ENCODE peak calls at places on chromosomes 11 and 22, in five cellular contexts. I, K, U, A and M are unnamed samples.

GRCh38 chr11:62726156-62727006 is 876 bp downstream of the HNRNPUL2 start:
- DNase-seq in I (no peak), K (no peak), A (no peak), U (peak), M (no peak)

GRCh38 chr11:27660171-27660570 is 40.1 kb downstream of the BDNF start:
- DNase-seq in K (no peak), U (no peak), A (no peak), I (no peak), M (no peak)

GRCh38 chr11:128487978-128488377 is 99.4 kb downstream of the ETS1 start:
- DNase-seq in A (no peak), K (no peak), I (no peak), U (no peak), M (no peak)

GRCh38 chr11:96500440-96500839 is 110.6 kb downstream of the JRKL start:
- DNase-seq in K (no peak), U (no peak), I (no peak), A (no peak), M (no peak)

GRCh38 chr22:41347066-41347859 is 34.5 kb upstream of the TEF start:
- DNase-seq in K (no peak), I (no peak), U (no peak), A (no peak), M (no peak)

GRCh38 chr11:111941963-111942362 is 4.8 kb downstream of the DIXDC1 start:
- DNase-seq in I (no peak), U (no peak), K (no peak), A (no peak), M (no peak)

GRCh38 chr11:95293116-95293515 is 62.1 kb upstream of the SESN3 start:
- DNase-seq in A (no peak), U (no peak), K (no peak), I (no peak), M (no peak)

GRCh38 chr22:26599505-26599904 is 9.6 kb upstream of the TPST2 start:
- DNase-seq in A (no peak), K (no peak), I (no peak), U (no peak), M (no peak)

GRCh38 chr22:37109242-37109917 is at the start of gene TMPRSS6:
- DNase-seq in K (no peak), A (no peak), U (no peak), I (no peak), M (no peak)

GRCh38 chr22:35540600-35541253 is at the start of gene RASD2:
- DNase-seq in A (no peak), K (peak), U (peak), I (no peak), M (no peak)

GRCh38 chr11:27485930-27486773 is 13.6 kb upstream of the LGR4 start:
- DNase-seq in K (no peak), A (no peak), I (peak), U (peak), M (peak)

GRCh38 chr11:71204294-71204693 is 48.1 kb downstream of the SHANK2 start:
- DNase-seq in K (no peak), A (no peak), I (no peak), U (peak), M (no peak)

GRCh38 chr22:32806296-32806695 is 4.8 kb downstream of the TIMP3 start:
- DNase-seq in U (no peak), K (no peak), A (no peak), I (no peak), M (no peak)

GRCh38 chr11:11338304-11338703 is 14.7 kb downstream of the CSNK2A3 start:
- DNase-seq in K (no peak), U (no peak), A (no peak), I (no peak), M (no peak)

GRCh38 chr11:43923327-43924111 is 18.9 kb upstream of the C11orf96 start:
- DNase-seq in U (no peak), A (no peak), I (no peak), K (no peak), M (peak)

GRCh38 chr11:36300651-36301050 is 4.6 kb downstream of the PRR5L start:
- DNase-seq in I (no peak), K (no peak), A (no peak), U (no peak), M (no peak)

GRCh38 chr11:44443836-44444769 is 121.4 kb upstream of the CD82 start:
- DNase-seq in U (no peak), A (no peak), K (no peak), I (no peak), M (no peak)

GRCh38 chr11:5689551-5689983 is at the start of gene TRIM22:
- DNase-seq in I (no peak), U (peak), A (peak), K (peak), M (peak)

GRCh38 chr22:27726726-27727449 is 74.7 kb downstream of the MN1 start:
- DNase-seq in I (no peak), U (no peak), A (peak), K (no peak), M (peak)

GRCh38 chr11:20065040-20065805 is 95.1 kb downstream of the DBX1 start:
- DNase-seq in U (no peak), A (no peak), K (no peak), I (no peak), M (no peak)

DNA sequence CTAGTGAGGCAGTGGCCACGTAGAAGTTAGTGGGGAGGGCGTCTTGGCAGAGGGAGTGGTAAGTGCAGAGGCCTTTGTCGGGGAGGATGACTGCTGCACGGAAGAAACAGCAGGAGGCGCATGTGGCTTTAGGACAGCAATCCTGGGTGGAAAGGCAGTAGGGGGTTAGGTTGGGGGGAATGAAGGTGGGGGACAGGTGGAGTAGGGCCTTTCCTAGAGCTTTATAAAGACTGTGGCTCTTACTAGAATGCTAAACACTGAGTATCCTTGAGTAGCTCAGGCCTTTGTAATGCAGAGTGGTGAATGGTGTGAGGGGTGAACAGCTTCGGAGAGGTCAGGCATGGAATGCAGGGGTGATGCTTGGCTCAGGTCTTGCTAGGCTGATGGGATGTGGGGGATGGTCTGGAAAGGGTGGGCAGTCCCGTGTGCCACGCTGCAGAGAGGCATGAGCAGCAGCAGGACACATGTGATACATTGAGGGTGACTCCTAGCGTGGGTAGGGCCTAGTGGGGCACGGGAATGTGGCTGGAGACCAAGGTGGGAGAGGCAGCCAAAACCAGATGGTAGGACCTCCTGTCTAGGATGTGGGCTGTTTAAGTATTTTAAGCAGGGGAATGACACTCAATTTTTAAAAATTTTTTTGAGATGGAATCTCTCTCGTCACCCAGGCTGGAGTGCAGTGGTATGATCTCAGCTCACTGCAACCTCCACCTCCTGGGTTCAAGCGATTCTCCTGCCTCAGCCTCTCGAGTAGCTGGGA is 19.2 kb downstream of the AP2A2 start:
- DNase-seq in I (no peak), K (no peak), A (no peak), U (no peak), M (no peak)
- H3K27ac ChIP-seq in I (no peak), K (no peak), A (no peak), U (no peak), M (no peak)

DNA sequence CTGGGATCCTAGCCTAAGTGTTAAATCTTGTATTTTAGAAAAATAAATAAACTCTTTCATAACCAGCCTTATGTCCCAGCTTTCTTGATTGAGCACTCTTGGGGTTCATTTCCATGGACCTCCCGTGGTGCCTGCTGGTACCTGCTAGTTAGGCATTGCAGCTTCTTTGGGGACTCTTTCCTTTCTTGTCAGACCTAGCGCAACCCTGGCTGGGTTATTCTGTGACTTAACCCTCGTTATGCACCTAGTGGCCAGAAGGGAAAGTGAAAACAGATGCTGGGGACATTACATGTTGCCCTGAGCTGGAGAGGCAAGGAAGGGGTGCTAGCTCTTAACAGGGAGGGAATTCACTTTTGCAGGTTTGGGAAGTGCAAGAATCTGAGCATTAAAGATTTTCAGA is 46.8 kb downstream of the APIP start:
- DNase-seq in K (no peak), A (no peak), I (no peak), U (no peak), M (no peak)
- TF ChIP-seq CTCF in K (no peak), A (no peak), I (peak), U (no peak), M (peak)

GRCh38 chr11:10294289-10294953 is 402 bp upstream of the SBF2 start:
- DNase-seq in I (no peak), A (no peak), U (no peak), K (no peak), M (peak)
- H3K27ac ChIP-seq in I (peak), A (peak), U (no peak), K (no peak), M (peak)

DNA sequence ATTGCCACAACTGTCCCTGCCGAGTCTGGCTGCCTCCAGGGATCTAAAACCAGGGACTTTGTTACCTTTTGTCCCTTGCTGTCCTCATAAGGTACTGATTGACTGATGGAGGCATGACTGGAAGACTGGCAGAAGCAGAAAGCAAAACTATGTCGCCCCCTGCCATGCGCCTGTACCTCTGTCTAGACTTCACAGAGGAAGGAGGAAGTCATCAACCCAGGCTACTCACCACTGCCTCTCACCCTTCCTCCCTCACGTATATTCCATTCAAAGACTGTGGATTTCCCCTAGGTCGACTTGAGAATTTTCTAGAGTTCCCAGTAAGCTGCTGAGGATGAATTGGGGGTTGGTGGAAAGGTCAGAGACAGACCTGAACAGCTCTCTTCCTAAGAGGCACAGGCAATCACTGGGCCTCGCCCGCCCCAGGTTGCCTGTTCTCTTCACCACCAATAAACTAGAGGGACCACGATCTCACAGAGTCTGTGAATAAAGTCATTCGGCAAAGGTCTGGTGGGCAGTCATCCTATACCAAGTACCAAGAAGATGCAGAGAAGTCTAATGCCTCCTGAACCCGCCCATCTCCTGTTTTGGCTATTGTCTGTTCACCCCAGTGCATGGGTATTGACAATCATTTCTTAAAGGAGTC is 27.5 kb upstream of the CHST1 start:
- DNase-seq in U (no peak), I (no peak), K (no peak), A (no peak), M (no peak)
- TF ChIP-seq CTCF in U (no peak), I (no peak), K (no peak), A (no peak), M (no peak)

DNA sequence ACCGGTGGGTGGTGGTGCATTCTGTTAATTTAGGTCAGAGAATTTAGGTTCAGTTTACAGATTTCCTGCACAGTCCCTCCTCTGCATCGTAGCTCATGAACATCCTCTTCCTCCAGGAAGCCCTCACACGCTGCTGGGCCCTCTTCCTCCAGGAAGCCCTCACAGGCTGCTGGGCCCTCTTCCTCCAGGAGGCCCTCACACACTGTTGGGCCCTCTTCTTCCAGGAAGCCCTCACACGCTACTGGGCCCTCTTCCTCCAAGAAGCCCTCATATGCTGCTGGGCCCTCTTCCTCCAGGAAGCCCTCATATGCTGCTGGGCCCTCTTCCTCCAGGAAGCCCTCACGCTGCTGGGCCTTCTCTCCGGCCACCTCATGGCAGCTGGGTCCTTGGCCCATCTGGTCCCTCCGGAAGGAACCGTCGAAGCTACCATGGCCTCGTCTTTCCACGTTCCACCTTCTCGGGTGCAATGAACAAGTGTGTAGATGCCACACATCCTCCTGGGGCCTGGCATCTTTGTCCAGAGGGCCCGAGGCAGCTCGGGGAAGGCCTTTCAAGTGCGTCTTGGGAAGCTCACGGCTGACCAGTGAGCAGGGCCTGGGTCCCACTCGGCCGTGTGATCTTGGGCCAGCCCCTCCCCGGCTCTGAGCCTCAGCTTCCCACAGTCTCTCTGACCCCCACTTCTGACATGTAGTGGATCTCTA is 58.9 kb upstream of the PPARA start:
- DNase-seq in U (no peak), I (no peak), A (no peak), K (no peak), M (no peak)
- H3K27ac ChIP-seq in U (no peak), I (peak), A (peak), K (no peak), M (peak)

DNA sequence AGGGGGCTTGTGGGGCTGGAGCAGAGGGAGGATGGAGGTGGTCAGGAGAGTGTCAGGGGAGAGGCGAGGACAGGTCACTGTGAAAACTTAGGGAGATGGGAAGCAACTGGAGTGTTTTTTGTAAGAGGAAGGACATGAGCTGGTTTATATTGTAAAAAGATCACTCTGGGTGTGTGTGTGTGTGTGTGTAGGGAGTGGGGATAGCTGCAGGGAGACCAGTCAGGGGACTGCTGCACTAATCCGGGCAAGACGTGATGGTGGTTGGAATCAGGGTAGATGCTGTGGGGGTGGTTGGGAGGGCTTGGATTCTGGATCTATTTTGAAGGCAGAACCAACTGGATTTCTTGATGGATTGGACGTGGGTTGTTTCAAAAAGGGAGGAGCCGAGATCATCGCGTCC is 11.3 kb upstream of the SYT7 start:
- DNase-seq in A (no peak), I (no peak), U (no peak), K (no peak), M (no peak)
- TF ChIP-seq CTCF in A (no peak), I (no peak), U (no peak), K (no peak), M (no peak)

DNA sequence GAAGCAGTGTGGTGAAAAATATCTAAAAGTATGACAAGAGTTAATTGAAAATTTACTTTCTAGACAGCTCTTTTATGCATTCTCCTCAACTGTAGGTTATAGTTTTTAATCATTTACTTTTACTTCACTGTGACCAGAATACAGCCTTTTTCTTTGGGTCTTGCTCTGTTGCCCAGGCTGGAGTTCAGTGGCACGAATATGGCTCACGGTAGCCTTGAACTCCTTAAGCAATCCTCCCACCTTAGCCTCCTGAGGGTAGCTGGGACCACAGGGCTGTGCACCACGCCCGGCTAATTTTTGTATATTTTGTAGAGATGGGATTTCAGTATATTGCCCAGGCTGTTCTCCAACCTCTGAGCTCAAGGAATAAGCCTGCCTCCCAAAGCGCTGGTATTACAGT is 5.3 kb downstream of the SC5D start:
- DNase-seq in U (no peak), A (no peak), I (no peak), K (no peak), M (no peak)
- H3K27ac ChIP-seq in U (no peak), A (no peak), I (no peak), K (no peak), M (no peak)

DNA sequence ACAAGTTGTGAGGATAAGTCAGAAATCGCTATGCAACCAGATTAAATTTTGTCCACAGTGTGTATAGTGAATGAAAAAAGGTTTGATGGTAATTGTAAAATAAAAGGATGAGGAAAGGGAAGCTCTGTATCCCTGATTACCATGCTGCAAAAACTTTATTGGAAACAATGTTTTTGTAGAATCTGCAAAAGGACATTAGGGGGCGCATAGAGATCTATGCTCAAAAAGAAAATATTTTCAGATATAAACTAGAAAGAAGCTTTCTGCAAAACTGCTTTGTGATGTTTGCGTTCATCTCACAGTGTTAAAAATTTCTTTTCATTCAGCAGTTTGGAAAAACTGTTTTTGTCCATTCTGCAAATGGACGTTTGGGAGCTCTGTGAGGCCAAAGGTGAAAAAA is 390.5 kb downstream of the OR4C45 start:
- DNase-seq in U (no peak), K (no peak), A (no peak), I (no peak), M (no peak)
- TF ChIP-seq CTCF in U (peak), K (no peak), A (no peak), I (no peak), M (no peak)